ENCODE peak calls at places on chromosomes 12 and 14, in ten cellular contexts. N, C, O, D, E, S, V, A, L and I are unnamed samples.
A peak's percentile ranks its signal among the peaks of the same experiment; 100 is the strongest.

GRCh38 chr12:25904442-25904841 is 54.0 kb upstream of the RASSF8 start:
- DNase-seq in N (no peak), C (no peak), O (no peak), D (peak; percentile 39), E (no peak), S (no peak), V (no peak), A (no peak), L (no peak), I (no peak)

GRCh38 chr14:51188566-51189185 is 51.4 kb upstream of the TMX1 start:
- DNase-seq in N (peak; percentile 24), C (no peak), O (no peak), D (no peak), E (no peak), S (no peak), V (no peak), A (no peak), L (no peak), I (no peak)

GRCh38 chr12:75509621-75510020 is 1.8 kb downstream of the KRR1 start:
- DNase-seq in N (no peak), C (no peak), O (no peak), D (no peak), E (no peak), S (no peak), V (no peak), A (no peak), L (no peak), I (no peak)

GRCh38 chr12:24307716-24308335 is 358.4 kb upstream of the SOX5 start:
- DNase-seq in N (no peak), C (no peak), O (no peak), D (no peak), E (no peak), S (no peak), V (no peak), A (peak; percentile 84), L (no peak), I (no peak)

GRCh38 chr12:71371132-71371531 is 68.5 kb upstream of the LGR5 start:
- DNase-seq in N (no peak), C (no peak), O (no peak), D (no peak), E (no peak), S (no peak), V (no peak), A (no peak), L (no peak), I (no peak)

GRCh38 chr12:20423557-20423956 is 55.2 kb downstream of the PDE3A start:
- DNase-seq in N (no peak), C (no peak), O (no peak), D (no peak), E (no peak), S (no peak), V (no peak), A (no peak), L (no peak), I (no peak)

GRCh38 chr12:47576256-47576655 is 129.6 kb downstream of the RPAP3 start:
- DNase-seq in N (no peak), C (no peak), O (no peak), D (no peak), E (no peak), S (no peak), V (no peak), A (no peak), L (no peak), I (no peak)

GRCh38 chr12:53478865-53479264 is 20.4 kb downstream of the MAP3K12 start:
- DNase-seq in N (no peak), C (no peak), O (no peak), D (no peak), E (no peak), S (no peak), V (no peak), A (no peak), L (no peak), I (no peak)

GRCh38 chr12:114013601-114014345 is 47.6 kb upstream of the RBM19 start:
- DNase-seq in N (no peak), C (no peak), O (no peak), D (peak; percentile 37), E (no peak), S (no peak), V (no peak), A (no peak), L (no peak), I (no peak)

GRCh38 chr12:94041833-94042232 is 106.5 kb upstream of the PLXNC1 start:
- DNase-seq in N (no peak), C (no peak), O (no peak), D (no peak), E (no peak), S (no peak), V (no peak), A (no peak), L (no peak), I (no peak)

GRCh38 chr14:106879241-106879640 is 1352.9 kb downstream of the TMEM121 start:
- DNase-seq in N (no peak), C (no peak), O (no peak), D (no peak), E (peak; percentile 63), S (peak; percentile 82), V (peak; percentile 23), A (no peak), L (peak; percentile 59), I (no peak)

GRCh38 chr14:75531660-75532317 is 9.5 kb downstream of the BATF start:
- DNase-seq in N (no peak), C (no peak), O (no peak), D (no peak), E (no peak), S (no peak), V (peak; percentile 41), A (no peak), L (no peak), I (no peak)

GRCh38 chr14:95265106-95266094 is 54.3 kb downstream of the CLMN start:
- DNase-seq in N (peak; percentile 87), C (no peak), O (no peak), D (peak; percentile 93), E (peak; percentile 63), S (peak; percentile 81), V (peak; percentile 88), A (peak; percentile 59), L (peak; percentile 87), I (peak; percentile 65)

GRCh38 chr14:58912799-58913432 is 275.2 kb downstream of the DACT1 start:
- DNase-seq in N (no peak), C (no peak), O (no peak), D (peak; percentile 64), E (no peak), S (no peak), V (no peak), A (no peak), L (no peak), I (no peak)

GRCh38 chr14:29654910-29655590 is 272.6 kb downstream of the PRKD1 start:
- DNase-seq in N (no peak), C (no peak), O (no peak), D (peak; percentile 31), E (no peak), S (no peak), V (no peak), A (no peak), L (no peak), I (no peak)

DNA sequence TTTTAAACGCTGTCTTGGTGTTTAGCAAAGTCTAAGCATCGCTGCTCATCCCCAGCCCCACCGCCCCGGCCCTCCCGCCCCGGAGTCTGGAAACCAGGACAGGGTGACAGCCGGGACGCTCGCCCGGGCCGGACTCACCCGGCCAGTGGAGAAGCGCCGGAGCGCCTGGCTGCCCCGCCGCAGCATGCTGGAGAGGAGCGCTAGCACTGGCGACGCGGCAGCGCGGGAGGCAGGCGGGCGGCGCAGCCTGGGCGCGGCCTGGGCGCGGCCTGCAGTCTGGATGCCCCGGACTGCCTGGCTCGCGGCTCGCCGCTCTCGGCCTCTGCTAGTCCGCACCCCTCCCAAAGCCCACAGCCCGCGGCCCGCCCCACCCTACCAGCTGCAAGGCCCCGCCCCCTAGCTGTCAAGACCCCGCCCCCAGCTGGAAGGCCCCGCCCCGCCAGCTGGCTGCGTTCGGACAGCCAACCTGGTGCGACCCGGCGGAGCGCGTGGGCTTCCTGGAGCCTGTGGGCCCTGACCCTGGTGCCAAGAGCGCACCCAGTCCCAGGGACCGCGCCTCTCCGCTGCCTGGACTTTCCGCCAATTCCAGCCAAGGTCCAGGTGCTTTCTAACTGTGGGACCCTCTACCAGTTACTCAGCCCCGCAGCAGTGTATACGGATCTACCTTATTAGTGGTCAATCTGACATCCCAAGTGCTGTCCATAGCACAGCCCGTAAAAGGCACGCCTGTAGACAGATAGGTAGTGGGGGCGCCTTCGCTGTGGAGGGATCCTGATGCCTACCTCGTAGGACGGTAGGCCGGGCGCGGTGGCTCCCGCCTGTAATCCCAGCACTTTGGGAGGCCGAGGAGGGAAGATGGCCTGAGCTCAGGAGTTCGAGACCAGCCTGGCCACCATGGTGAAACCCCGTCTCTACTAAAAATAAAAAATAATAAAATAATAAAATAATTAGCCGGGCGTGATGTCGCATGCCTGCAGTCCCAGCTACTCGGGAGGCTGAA is at the start of gene ALDH1L2:
- DNase-seq in N (peak; percentile 62), C (peak; percentile 82), O (peak; percentile 63), D (peak; percentile 87), E (peak; percentile 88), S (peak; percentile 79), V (peak; percentile 58), A (peak; percentile 66), L (peak; percentile 96), I (peak; percentile 79)
- TF ChIP-seq POLR2A in N (no peak), C (no peak), O (no peak), D (peak; percentile 83), E (no peak), S (no peak), V (peak; percentile 47), A (no peak), L (peak; percentile 69), I (peak; percentile 71)

GRCh38 chr12:56165369-56165768 is 7.2 kb downstream of the MYL6 start:
- DNase-seq in N (no peak), C (no peak), O (no peak), D (no peak), E (no peak), S (no peak), V (no peak), A (no peak), L (no peak), I (no peak)
- TF ChIP-seq POLR2A in N (no peak), C (no peak), O (no peak), D (no peak), E (no peak), S (no peak), V (no peak), A (no peak), L (no peak), I (no peak)

GRCh38 chr12:123270380-123271181 is 1.1 kb downstream of the CDK2AP1 start:
- DNase-seq in N (no peak), C (peak; percentile 41), O (no peak), D (peak; percentile 28), E (no peak), S (peak; percentile 50), V (no peak), A (peak; percentile 14), L (peak; percentile 27), I (no peak)
- TF ChIP-seq POLR2A in N (no peak), C (no peak), O (no peak), D (no peak), E (no peak), S (no peak), V (no peak), A (no peak), L (no peak), I (no peak)

DNA sequence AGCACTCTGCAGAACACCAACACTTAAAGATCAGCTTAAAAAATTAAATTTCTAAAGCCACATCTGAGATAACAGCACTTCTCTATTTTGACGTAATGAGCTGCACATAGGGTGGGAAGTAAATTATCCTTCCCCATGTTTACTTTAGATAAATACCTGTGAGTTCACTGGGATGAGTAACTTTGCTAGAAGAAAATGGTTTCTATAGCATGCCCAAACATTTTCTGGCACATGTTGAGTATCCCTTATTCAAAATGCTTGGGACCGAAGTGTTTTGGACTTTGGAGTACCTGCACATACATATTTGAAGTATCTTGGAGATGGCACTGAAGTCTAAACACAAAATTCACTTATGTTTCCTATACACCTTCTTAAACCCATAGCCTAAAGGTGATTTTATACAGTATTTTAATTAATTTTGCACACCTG is 6.6 kb downstream of the SLC38A2 start:
- DNase-seq in N (no peak), C (no peak), O (no peak), D (no peak), E (no peak), S (no peak), V (no peak), A (no peak), L (no peak), I (no peak)
- TF ChIP-seq POLR2A in N (no peak), C (no peak), O (peak; percentile 27), D (no peak), E (no peak), S (no peak), V (no peak), A (no peak), L (no peak), I (no peak)